ENCODE peak calls at places on chromosome 13, in six cellular contexts. X, Y, K, F, N and M are unnamed samples.
A peak's percentile ranks its signal among the peaks of the same experiment; 100 is the strongest.

GRCh38 chr13:41263261-41263971 is at the start of gene MTRF1:
- DNase-seq in X (peak; percentile 80), Y (peak; percentile 85), K (peak; percentile 62), F (peak; percentile 85), N (peak; percentile 49), M (peak; percentile 89)

GRCh38 chr13:108003626-108004025 is 211.7 kb downstream of the LIG4 start:
- DNase-seq in X (no peak), Y (no peak), K (peak; percentile 1), F (no peak), N (no peak), M (no peak)

GRCh38 chr13:103694033-103694432 is 627.8 kb upstream of the SLC10A2 start:
- DNase-seq in X (no peak), Y (no peak), K (no peak), F (no peak), N (no peak), M (no peak)

GRCh38 chr13:75326173-75327131 is 155.5 kb downstream of the TBC1D4 start:
- DNase-seq in X (no peak), Y (peak; percentile 79), K (no peak), F (peak; percentile 9), N (no peak), M (no peak)

GRCh38 chr13:47136659-47136975 is 239.8 kb upstream of the HTR2A start:
- DNase-seq in X (no peak), Y (no peak), K (no peak), F (no peak), N (no peak), M (no peak)

GRCh38 chr13:112658807-112659206 is 31.0 kb upstream of the ATP11A start:
- DNase-seq in X (no peak), Y (no peak), K (peak; percentile 8), F (no peak), N (no peak), M (no peak)

GRCh38 chr13:98677398-98677797 is 75.1 kb downstream of the SLC15A1 start:
- DNase-seq in X (no peak), Y (no peak), K (peak; percentile 84), F (no peak), N (no peak), M (peak; percentile 40)

GRCh38 chr13:105016266-105016665 is 1519.2 kb downstream of the EFNB2 start:
- DNase-seq in X (no peak), Y (no peak), K (no peak), F (no peak), N (no peak), M (no peak)

GRCh38 chr13:66154354-66154753 is 1075.8 kb downstream of the PCDH9 start:
- DNase-seq in X (no peak), Y (no peak), K (no peak), F (no peak), N (no peak), M (no peak)

GRCh38 chr13:39768962-39769361 is 113.5 kb downstream of the COG6 start:
- DNase-seq in X (no peak), Y (no peak), K (no peak), F (no peak), N (no peak), M (no peak)

GRCh38 chr13:75145926-75146325 is 336.0 kb downstream of the TBC1D4 start:
- DNase-seq in X (no peak), Y (no peak), K (no peak), F (no peak), N (peak; percentile 37), M (peak; percentile 61)

GRCh38 chr13:45398862-45399261 is 19.3 kb downstream of the SLC25A30 start:
- DNase-seq in X (no peak), Y (peak; percentile 2), K (no peak), F (no peak), N (no peak), M (no peak)

GRCh38 chr13:110771194-110771593 is 57.7 kb downstream of the ING1 start:
- DNase-seq in X (no peak), Y (peak; percentile 18), K (no peak), F (no peak), N (no peak), M (no peak)

GRCh38 chr13:39616087-39616694 is 13.2 kb upstream of the LHFPL6 start:
- DNase-seq in X (no peak), Y (peak; percentile 74), K (peak; percentile 57), F (peak; percentile 87), N (peak; percentile 58), M (peak; percentile 83)

GRCh38 chr13:114144606-114145244 is 12.3 kb upstream of the RASA3 start:
- DNase-seq in X (peak; percentile 36), Y (no peak), K (no peak), F (no peak), N (no peak), M (no peak)

GRCh38 chr13:41137951-41138350 is 5.3 kb upstream of the KBTBD6 start:
- DNase-seq in X (no peak), Y (no peak), K (peak; percentile 94), F (no peak), N (no peak), M (peak; percentile 74)

GRCh38 chr13:93765811-93766210 is 539.2 kb downstream of the GPC6 start:
- DNase-seq in X (no peak), Y (no peak), K (no peak), F (no peak), N (no peak), M (no peak)

GRCh38 chr13:93766719-93767118 is 540.1 kb downstream of the GPC6 start:
- DNase-seq in X (no peak), Y (no peak), K (no peak), F (no peak), N (no peak), M (no peak)

GRCh38 chr13:93767917-93768422 is 541.4 kb downstream of the GPC6 start:
- DNase-seq in X (no peak), Y (no peak), K (no peak), F (peak; percentile 34), N (no peak), M (no peak)

GRCh38 chr13:93769126-93769525 is 542.5 kb downstream of the GPC6 start:
- DNase-seq in X (no peak), Y (no peak), K (no peak), F (no peak), N (no peak), M (no peak)

GRCh38 chr13:93767231-93767916 is 540.8 kb downstream of the GPC6 start:
- DNase-seq in X (no peak), Y (no peak), K (no peak), F (no peak), N (no peak), M (no peak)
- H3K4me3 ChIP-seq in X (no peak overlapping the region), Y (no peak overlapping the region), K (no peak overlapping the region), F (no peak overlapping the region), N (no peak overlapping the region), M (no peak overlapping the region)

GRCh38 chr13:102556806-102557205 is 40.0 kb upstream of the TPP2 start:
- DNase-seq in X (no peak), Y (no peak), K (no peak), F (no peak), N (no peak), M (no peak)

GRCh38 chr13:102558029-102558428 is 38.8 kb upstream of the TPP2 start:
- DNase-seq in X (no peak), Y (no peak), K (no peak), F (no peak), N (no peak), M (no peak)

GRCh38 chr13:102561933-102562332 is 34.9 kb upstream of the TPP2 start:
- DNase-seq in X (no peak), Y (no peak), K (peak; percentile 56), F (no peak), N (no peak), M (no peak)

GRCh38 chr13:102550507-102550906 is 46.3 kb upstream of the TPP2 start:
- DNase-seq in X (no peak), Y (no peak), K (no peak), F (no peak), N (no peak), M (no peak)

DNA sequence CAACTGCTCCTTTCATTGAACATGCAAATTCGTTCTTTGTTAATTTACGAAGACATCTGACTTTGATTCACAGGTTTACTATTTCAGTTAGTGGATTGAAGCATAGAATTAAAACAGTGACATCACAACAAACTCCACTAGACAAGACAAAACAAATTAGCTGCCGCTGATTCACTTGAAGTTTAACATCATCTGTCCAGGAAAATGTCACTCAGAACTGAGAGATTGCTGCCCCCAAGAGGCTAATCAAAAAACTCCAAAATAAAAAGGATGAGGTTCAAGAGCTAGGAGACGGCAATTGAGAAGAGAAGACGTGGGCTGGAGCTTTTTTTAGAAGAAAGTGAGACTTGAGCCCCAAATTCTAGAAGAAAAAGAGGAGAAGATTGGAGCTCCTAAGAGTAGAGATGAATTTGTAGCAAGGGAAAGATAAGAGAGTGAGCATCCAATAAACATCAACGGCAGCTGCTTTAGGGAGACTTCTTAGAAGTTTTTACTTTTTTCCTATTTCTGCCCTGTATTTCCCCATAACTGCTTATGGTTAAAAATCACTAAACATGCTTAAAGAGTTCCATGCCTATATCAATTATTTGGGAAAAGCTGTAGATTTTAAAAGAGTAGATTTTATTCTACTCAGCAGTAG is 40.8 kb upstream of the TPP2 start:
- DNase-seq in X (no peak), Y (peak; percentile 39), K (peak; percentile 68), F (peak; percentile 30), N (peak; percentile 9), M (peak; percentile 24)
- TF ChIP-seq CTCF in X (no peak), Y (peak; percentile 41), K (peak; percentile 44), F (peak; percentile 56), N (peak; percentile 50), M (peak; percentile 40)

GRCh38 chr13:20049558-20050473 is 91.3 kb downstream of the ZMYM2 start:
- DNase-seq in X (no peak), Y (no peak), K (no peak), F (no peak), N (no peak), M (no peak)
- H3K4me3 ChIP-seq in X (no peak overlapping the region), Y (no peak overlapping the region), K (no peak overlapping the region), F (no peak overlapping the region), N (no peak overlapping the region), M (no peak overlapping the region)

DNA sequence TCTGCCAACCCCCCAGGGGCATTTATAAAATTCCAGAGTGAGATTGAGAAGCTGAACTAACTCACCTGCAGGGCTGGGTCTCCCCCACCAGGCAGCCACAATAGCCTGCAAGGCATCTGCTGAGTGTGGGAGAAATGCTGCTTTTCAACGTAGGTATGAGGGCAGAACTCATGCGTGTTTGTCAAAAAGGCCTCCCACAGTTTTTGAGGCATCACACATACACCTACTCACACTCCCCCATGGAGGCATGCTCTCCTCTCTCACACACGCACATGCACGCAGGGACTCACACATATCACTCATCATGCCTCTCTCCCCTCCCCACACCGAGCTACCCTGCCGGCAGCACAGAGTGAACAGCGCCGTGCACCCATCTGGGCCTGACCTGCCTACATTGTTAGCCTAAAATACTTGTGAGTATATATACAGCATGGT is 390.5 kb downstream of the FGF9 start:
- DNase-seq in X (no peak), Y (peak; percentile 79), K (no peak), F (no peak), N (no peak), M (no peak)
- TF ChIP-seq CTCF in X (no peak), Y (peak; percentile 35), K (no peak), F (peak; percentile 8), N (no peak), M (no peak)

DNA sequence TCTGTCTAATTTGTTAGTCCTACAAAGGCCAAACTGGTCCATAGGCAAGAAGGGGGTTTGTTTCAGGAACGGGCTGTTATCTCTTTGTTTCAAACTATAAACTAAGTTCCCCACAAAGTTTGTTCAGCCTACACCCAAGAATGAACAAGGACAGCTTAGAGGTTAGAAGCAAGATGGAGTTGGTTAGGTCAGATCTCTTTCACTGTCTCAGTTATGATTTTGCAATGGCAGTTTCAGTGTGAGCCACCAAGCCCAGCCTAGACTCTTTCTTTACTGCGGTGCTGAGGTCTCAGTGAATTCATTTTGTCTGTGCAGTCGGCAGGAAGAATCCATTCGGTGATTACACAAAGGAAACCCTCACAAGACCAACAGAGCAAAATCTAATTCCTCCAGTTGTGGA is 56.6 kb upstream of the ABCC4 start:
- DNase-seq in X (no peak), Y (no peak), K (no peak), F (no peak), N (no peak), M (no peak)
- H3K4me3 ChIP-seq in X (no peak overlapping the region), Y (no peak overlapping the region), K (no peak overlapping the region), F (no peak overlapping the region), N (no peak overlapping the region), M (no peak overlapping the region)

GRCh38 chr13:37173214-37173613 is 67.8 kb upstream of the CSNK1A1L start:
- DNase-seq in X (no peak), Y (no peak), K (no peak), F (no peak), N (peak; percentile 70), M (peak; percentile 80)
- TF ChIP-seq CTCF in X (no peak), Y (no peak), K (no peak), F (no peak), N (no peak), M (peak; percentile 20)